ENCODE peak calls at places on chromosomes 13 and 19, in six cellular contexts. D is HepG2, Y is GM12892, W is K562, R is H1, Z is GM12878. O is an unnamed sample.

GRCh38 chr19:7665076-7665475 is 3.8 kb upstream of the RETN start:
- DNase-seq in D (no peak), Y (no peak), W (no peak), R (no peak), Z (no peak), O (no peak)

GRCh38 chr19:18488838-18489626 is 32.8 kb downstream of the ELL start:
- DNase-seq in D (peak; percentile 50), Y (no peak), W (peak; percentile 68), R (peak; percentile 74), Z (no peak), O (no peak)

GRCh38 chr13:91172160-91172559 is 175.3 kb upstream of the MIR17HG start:
- DNase-seq in D (no peak), Y (no peak), W (no peak), R (no peak), Z (no peak), O (no peak)

GRCh38 chr19:16435238-16435911 is 36.4 kb downstream of the EPS15L1 start:
- DNase-seq in D (no peak), Y (no peak), W (peak; percentile 20), R (no peak), Z (no peak), O (no peak)

GRCh38 chr13:60426075-60426474 is 29.1 kb downstream of the TDRD3 start:
- DNase-seq in D (no peak), Y (no peak), W (no peak), R (no peak), Z (no peak), O (no peak)

GRCh38 chr19:42397315-42398166 is 7.4 kb upstream of the CNFN start:
- DNase-seq in D (no peak), Y (no peak), W (peak; percentile 25), R (no peak), Z (no peak), O (no peak)

GRCh38 chr13:33073338-33073737 is 57.1 kb downstream of the KL start:
- DNase-seq in D (no peak), Y (no peak), W (no peak), R (no peak), Z (no peak), O (no peak)

GRCh38 chr13:97567510-97568243 is 133.7 kb downstream of the RAP2A start:
- DNase-seq in D (peak; percentile 54), Y (peak; percentile 14), W (no peak), R (no peak), Z (peak; percentile 37), O (peak; percentile 20)

GRCh38 chr19:29566496-29567054 is 39.5 kb upstream of the POP4 start:
- DNase-seq in D (no peak), Y (no peak), W (no peak), R (no peak), Z (no peak), O (no peak)

GRCh38 chr13:71979616-71980015 is 112.6 kb upstream of the DACH1 start:
- DNase-seq in D (peak; percentile 4), Y (no peak), W (peak; percentile 7), R (peak; percentile 49), Z (no peak), O (no peak)

GRCh38 chr19:53520547-53521372 is 17.2 kb upstream of the ZNF331 start:
- DNase-seq in D (peak; percentile 87), Y (peak; percentile 66), W (peak; percentile 81), R (peak; percentile 86), Z (peak; percentile 80), O (peak; percentile 80)

GRCh38 chr19:31882709-31883108 is 462.7 kb upstream of the ZNF507 start:
- DNase-seq in D (no peak), Y (no peak), W (peak; percentile 2), R (no peak), Z (no peak), O (no peak)

GRCh38 chr19:7870571-7871279 is 3.5 kb downstream of the PRR36 start:
- DNase-seq in D (peak; percentile 93), Y (no peak), W (peak; percentile 98), R (peak; percentile 87), Z (no peak), O (no peak)

GRCh38 chr19:52007436-52007804 is 591 bp downstream of the ZNF615 start:
- DNase-seq in D (no peak), Y (no peak), W (no peak), R (no peak), Z (no peak), O (no peak)

GRCh38 chr13:25768726-25769270 is 283.0 kb downstream of the SHISA2 start:
- DNase-seq in D (no peak), Y (no peak), W (no peak), R (no peak), Z (no peak), O (no peak)

GRCh38 chr13:49165798-49166752 is 54.1 kb upstream of the MLNR start:
- DNase-seq in D (no peak), Y (no peak), W (no peak), R (no peak), Z (no peak), O (no peak)

GRCh38 chr19:39103151-39103550 is 19.0 kb downstream of the ACP7 start:
- DNase-seq in D (no peak), Y (no peak), W (no peak), R (no peak), Z (no peak), O (no peak)

GRCh38 chr19:6376512-6377193 is 920 bp upstream of the PSPN start:
- DNase-seq in D (no peak), Y (no peak), W (no peak), R (no peak), Z (no peak), O (no peak)

GRCh38 chr13:98265669-98266551 is 88.8 kb upstream of the RNF113B start:
- DNase-seq in D (peak; percentile 98), Y (no peak), W (no peak), R (no peak), Z (no peak), O (no peak)

GRCh38 chr19:55702131-55702627 is 27.2 kb downstream of the EPN1 start:
- DNase-seq in D (no peak), Y (no peak), W (peak; percentile 86), R (no peak), Z (no peak), O (no peak)

DNA sequence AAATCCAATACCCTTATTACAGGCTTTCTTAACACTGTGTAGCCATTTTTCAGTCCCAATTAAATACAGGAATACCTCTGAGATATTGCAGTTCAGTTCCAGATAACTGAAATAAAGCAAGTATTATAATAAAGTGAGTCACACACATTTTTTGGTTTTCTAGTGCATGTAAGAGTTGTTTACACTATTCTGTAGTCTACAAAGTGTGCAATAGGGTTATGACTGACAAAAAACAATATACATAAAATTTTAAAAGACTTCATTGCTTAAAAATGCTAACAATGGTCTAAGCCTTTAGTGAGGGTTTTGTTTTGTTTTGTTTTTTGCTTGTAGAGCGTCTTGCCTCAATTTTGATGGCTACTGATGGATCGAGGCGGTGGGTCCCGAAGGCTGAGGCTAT is 434.4 kb upstream of the NBEA start:
- DNase-seq in D (no peak), Y (no peak), W (no peak), R (no peak), Z (no peak), O (no peak)
- TF ChIP-seq POLR2A in D (no peak), Y (no peak), W (no peak), R (no peak), Z (no peak), O (no peak)

DNA sequence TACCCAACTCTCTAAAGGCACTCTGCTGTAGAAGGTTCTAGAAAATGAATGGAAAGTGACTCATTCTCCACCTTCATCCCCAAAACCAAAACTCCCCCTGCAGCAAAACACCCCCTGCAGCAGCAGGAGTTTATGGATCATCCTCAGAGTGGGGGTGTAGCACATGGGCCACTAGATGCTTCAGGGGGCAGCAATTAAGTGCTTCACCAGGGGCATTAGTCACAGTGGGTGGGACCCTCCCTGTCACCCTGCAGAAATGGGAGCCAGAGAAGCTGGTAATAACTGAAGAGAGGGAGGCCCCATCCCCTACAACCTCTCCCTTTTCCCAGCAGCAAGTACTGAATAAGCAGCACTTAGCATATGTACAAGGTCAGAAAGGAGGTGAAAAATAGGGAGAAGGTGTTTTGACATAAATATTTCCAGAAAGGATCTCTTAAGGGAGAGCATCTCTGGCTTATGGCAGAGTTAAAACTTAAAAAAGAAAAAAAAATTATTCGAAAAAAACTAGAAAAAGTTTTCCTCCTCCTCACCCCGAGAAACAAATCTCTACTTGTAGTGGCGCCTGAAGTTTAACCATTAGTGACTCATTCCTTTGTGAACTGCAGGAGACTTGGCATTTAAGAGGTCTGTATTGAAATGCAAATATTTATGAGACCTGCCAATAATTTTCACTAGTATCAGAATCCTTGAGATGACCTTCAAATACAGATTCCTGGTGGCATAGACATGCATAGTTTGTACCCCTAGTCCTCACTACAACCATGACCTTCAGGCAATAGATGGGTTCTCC is 64.7 kb upstream of the MED4 start:
- DNase-seq in D (no peak), Y (no peak), W (no peak), R (no peak), Z (no peak), O (no peak)
- TF ChIP-seq TAF1 in D (no peak), Y (no peak), W (no peak), R (no peak), Z (no peak), O (no peak)

DNA sequence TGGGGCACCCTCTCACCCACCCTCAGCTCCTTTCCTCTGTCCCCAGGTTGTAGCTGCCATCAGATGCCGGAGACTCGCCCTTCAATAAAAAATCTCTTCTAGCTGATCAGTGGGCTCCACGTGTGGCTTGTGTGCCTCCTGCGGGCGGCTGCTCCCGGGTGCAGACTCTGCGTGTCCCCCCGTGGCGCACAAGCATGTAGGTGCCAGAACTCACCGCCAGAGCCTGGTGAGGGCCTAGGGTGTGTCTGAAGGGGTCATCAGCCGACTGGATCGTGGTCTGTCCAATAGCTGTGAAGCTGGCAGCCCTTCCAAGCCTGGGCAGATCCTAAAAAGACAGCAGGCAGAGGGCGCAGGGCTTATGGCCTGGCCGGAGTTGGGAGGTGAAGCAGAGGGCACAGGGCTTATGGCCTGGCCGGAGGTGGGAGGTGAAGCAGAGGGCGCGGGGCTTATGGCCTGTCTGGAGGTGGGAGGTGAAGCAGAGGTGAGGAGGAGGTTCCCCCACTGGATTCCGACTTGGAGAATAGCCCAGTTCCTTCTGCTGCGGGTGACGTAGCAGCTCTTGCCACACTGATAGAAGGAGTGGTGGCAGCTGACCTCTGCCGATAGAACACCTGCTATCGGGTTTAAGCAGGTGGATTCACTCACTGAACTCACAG is 11.7 kb downstream of the NOP53 start:
- DNase-seq in D (no peak), Y (no peak), W (no peak), R (no peak), Z (no peak), O (no peak)
- TF ChIP-seq POLR2A in D (peak; percentile 29), Y (no peak), W (no peak), R (peak; percentile 37), Z (peak; percentile 61), O (no peak)

GRCh38 chr13:28161370-28161769 is 23.0 kb downstream of the PAN3 start:
- DNase-seq in D (peak; percentile 68), Y (no peak), W (peak; percentile 52), R (no peak), Z (no peak), O (no peak)
- TF ChIP-seq TAF1 in D (no peak), Y (no peak), W (no peak), R (no peak), Z (no peak), O (no peak)